ENCODE peak calls at places on chromosomes 1 and 21, in four cellular contexts. C is globus pallidus; W is activated CD8-positive, alpha-beta memory T cell treated with anti-CD3 and anti-CD28 coated beads for 48 hours; V is epithelial cell of proximal tubule. H is an unnamed sample.

GRCh38 chr1:79005945-79006344 is 585 bp downstream of the ADGRL4 start:
- DNase-seq in C (no peak), W (no peak), V (no peak), H (no peak)

GRCh38 chr21:43991447-43991991 is 20.6 kb upstream of the TRAPPC10 start:
- DNase-seq in C (no peak), W (no peak), V (no peak), H (no peak)

GRCh38 chr1:204975568-204976235 is 67.3 kb upstream of the CNTN2 start:
- DNase-seq in C (peak; percentile 42), W (peak; percentile 30), V (no peak), H (peak; percentile 64)

GRCh38 chr1:209150114-209150513 is 433.4 kb upstream of the CAMK1G start:
- DNase-seq in C (no peak), W (no peak), V (no peak), H (no peak)

GRCh38 chr1:180003026-180003695 is 48.6 kb downstream of the CEP350 start:
- DNase-seq in C (no peak), W (no peak), V (no peak), H (no peak)

GRCh38 chr1:166980818-166981217 is 5.5 kb upstream of the ILDR2 start:
- DNase-seq in C (no peak), W (no peak), V (peak; percentile 45), H (no peak)

GRCh38 chr1:104488296-104489015 is 738.8 kb downstream of the AMY1C start:
- DNase-seq in C (no peak), W (no peak), V (no peak), H (no peak)

GRCh38 chr1:203304391-203304918 is 864 bp upstream of the BTG2 start:
- DNase-seq in C (no peak), W (no peak), V (no peak), H (no peak)

GRCh38 chr1:7771673-7772299 is 690 bp downstream of the VAMP3 start:
- DNase-seq in C (no peak), W (no peak), V (no peak), H (no peak)

GRCh38 chr1:22018583-22019559 is 17.4 kb downstream of the CELA3A start:
- DNase-seq in C (peak; percentile 5), W (peak; percentile 45), V (peak; percentile 58), H (peak; percentile 23)

GRCh38 chr1:152806576-152806975 is at the start of gene LCE1C:
- DNase-seq in C (no peak), W (no peak), V (no peak), H (no peak)

GRCh38 chr1:115133440-115133839 is 44.1 kb upstream of the TSPAN2 start:
- DNase-seq in C (no peak), W (no peak), V (no peak), H (no peak)

GRCh38 chr1:116826818-116827606 is 72.8 kb downstream of the CD2 start:
- DNase-seq in C (no peak), W (no peak), V (peak; percentile 63), H (no peak)

GRCh38 chr1:172373864-172374263 is 46.6 kb upstream of the C1orf105 start:
- DNase-seq in C (no peak), W (no peak), V (no peak), H (no peak)

GRCh38 chr1:23442751-23443150 is 18.2 kb upstream of the TCEA3 start:
- DNase-seq in C (no peak), W (no peak), V (no peak), H (no peak)

GRCh38 chr1:58815680-58816071 is 31.8 kb upstream of the JUN start:
- DNase-seq in C (no peak), W (no peak), V (peak; percentile 53), H (no peak)

GRCh38 chr1:36137776-36138175 is 11.5 kb downstream of the TRAPPC3 start:
- DNase-seq in C (no peak), W (no peak), V (no peak), H (no peak)

GRCh38 chr1:150992626-150993025 is 10.5 kb downstream of the ANXA9 start:
- DNase-seq in C (no peak), W (no peak), V (peak; percentile 71), H (no peak)

GRCh38 chr1:49995734-49996133 is 28.0 kb downstream of the AGBL4 start:
- DNase-seq in C (no peak), W (no peak), V (no peak), H (no peak)

GRCh38 chr1:30418426-30419245 is 304.7 kb downstream of the MATN1 start:
- DNase-seq in C (no peak), W (no peak), V (no peak), H (no peak)

GRCh38 chr1:26557078-26557477 is 27.5 kb downstream of the RPS6KA1 start:
- DNase-seq in C (no peak), W (no peak), V (no peak), H (no peak)

GRCh38 chr1:45079533-45079932 is 67.5 kb downstream of the UROD start:
- DNase-seq in C (no peak), W (no peak), V (no peak), H (no peak)

GRCh38 chr1:246597340-246597739 is 31.1 kb downstream of the CNST start:
- DNase-seq in C (no peak), W (no peak), V (no peak), H (no peak)

GRCh38 chr21:24829397-24829796 is 777.9 kb downstream of the MRPL39 start:
- DNase-seq in C (no peak), W (no peak), V (no peak), H (no peak)

GRCh38 chr1:47881505-47882442 is 115.4 kb downstream of the TRABD2B start:
- DNase-seq in C (no peak), W (no peak), V (no peak), H (peak; percentile 8)

GRCh38 chr1:230917284-230918135 is 49.2 kb upstream of the C1orf198 start:
- DNase-seq in C (peak; percentile 82), W (peak; percentile 56), V (peak; percentile 30), H (peak; percentile 82)

GRCh38 chr1:186236921-186237320 is 138.1 kb downstream of the TPR start:
- DNase-seq in C (no peak), W (no peak), V (peak; percentile 46), H (no peak)

GRCh38 chr1:233916706-233917105 is 12.2 kb downstream of the SLC35F3 start:
- DNase-seq in C (no peak), W (no peak), V (no peak), H (no peak)

GRCh38 chr1:22880174-22880601 is 92.5 kb downstream of the LACTBL1 start:
- DNase-seq in C (no peak), W (no peak), V (no peak), H (no peak)

GRCh38 chr1:14599787-14600186 is 1.3 kb downstream of the KAZN start:
- DNase-seq in C (no peak), W (no peak), V (no peak), H (no peak)

GRCh38 chr1:162990665-162991064 is 78.5 kb upstream of the RGS4 start:
- DNase-seq in C (no peak), W (no peak), V (no peak), H (no peak)

GRCh38 chr1:240093120-240093961 is 1.7 kb downstream of the FMN2 start:
- DNase-seq in C (no peak), W (no peak), V (no peak), H (no peak)

GRCh38 chr21:34243562-34243961 is 120.2 kb upstream of the KCNE2 start:
- DNase-seq in C (no peak), W (no peak), V (no peak), H (no peak)

GRCh38 chr1:117843791-117844190 is 85.6 kb downstream of the GDAP2 start:
- DNase-seq in C (no peak), W (no peak), V (no peak), H (no peak)